ENCODE peak calls at places on chromosomes 6 and 20, in nine cellular contexts. One of them, this sample, is unnamed.

GRCh38 chr6:110878751-110879539 is 4.4 kb downstream of the AMD1 start:
- DNase-seq in hepatocyte: peak; percentile 56
- DNase-seq in NB4: peak; percentile 64
- DNase-seq in bronchial epithelial cell: peak; percentile 30
- DNase-seq in WERI-Rb-1: peak; percentile 16
- DNase-seq in astrocyte of the cerebellum: no peak
- DNase-seq in GM12865: peak; percentile 55
- DNase-seq in PC-3: peak; percentile 32
- DNase-seq in neural progenitor cell: peak; percentile 57
- DNase-seq in this sample: peak; percentile 9

GRCh38 chr6:165515963-165516624 is 146.9 kb downstream of the PDE10A start:
- DNase-seq in hepatocyte: no peak
- DNase-seq in NB4: no peak
- DNase-seq in bronchial epithelial cell: no peak
- DNase-seq in WERI-Rb-1: no peak
- DNase-seq in astrocyte of the cerebellum: no peak
- DNase-seq in GM12865: no peak
- DNase-seq in PC-3: peak; percentile 65
- DNase-seq in neural progenitor cell: no peak
- DNase-seq in this sample: peak; percentile 48

GRCh38 chr6:16167219-16167618 is 38.3 kb downstream of the MYLIP start:
- DNase-seq in hepatocyte: no peak
- DNase-seq in NB4: no peak
- DNase-seq in bronchial epithelial cell: no peak
- DNase-seq in WERI-Rb-1: no peak
- DNase-seq in astrocyte of the cerebellum: no peak
- DNase-seq in GM12865: no peak
- DNase-seq in PC-3: no peak
- DNase-seq in neural progenitor cell: no peak
- DNase-seq in this sample: no peak

GRCh38 chr6:4687989-4688947 is 87.9 kb upstream of the CDYL start:
- DNase-seq in hepatocyte: peak; percentile 42
- DNase-seq in NB4: peak; percentile 88
- DNase-seq in bronchial epithelial cell: peak; percentile 94
- DNase-seq in WERI-Rb-1: no peak
- DNase-seq in astrocyte of the cerebellum: no peak
- DNase-seq in GM12865: no peak
- DNase-seq in PC-3: peak; percentile 79
- DNase-seq in neural progenitor cell: no peak
- DNase-seq in this sample: peak; percentile 10

GRCh38 chr6:54102239-54102638 is 9.0 kb upstream of the MLIP start:
- DNase-seq in hepatocyte: no peak
- DNase-seq in NB4: no peak
- DNase-seq in bronchial epithelial cell: no peak
- DNase-seq in WERI-Rb-1: no peak
- DNase-seq in astrocyte of the cerebellum: no peak
- DNase-seq in GM12865: no peak
- DNase-seq in PC-3: no peak
- DNase-seq in neural progenitor cell: no peak
- DNase-seq in this sample: no peak

GRCh38 chr20:3686867-3687321 is 5.1 kb upstream of the ADAM33 start:
- DNase-seq in hepatocyte: peak; percentile 58
- DNase-seq in NB4: no peak
- DNase-seq in bronchial epithelial cell: peak; percentile 7
- DNase-seq in WERI-Rb-1: no peak
- DNase-seq in astrocyte of the cerebellum: peak; percentile 86
- DNase-seq in GM12865: no peak
- DNase-seq in PC-3: peak; percentile 72
- DNase-seq in neural progenitor cell: no peak
- DNase-seq in this sample: no peak

GRCh38 chr6:83371428-83371827 is 59.4 kb downstream of the ME1 start:
- DNase-seq in hepatocyte: no peak
- DNase-seq in NB4: no peak
- DNase-seq in bronchial epithelial cell: no peak
- DNase-seq in WERI-Rb-1: no peak
- DNase-seq in astrocyte of the cerebellum: peak; percentile 55
- DNase-seq in GM12865: no peak
- DNase-seq in PC-3: no peak
- DNase-seq in neural progenitor cell: no peak
- DNase-seq in this sample: peak; percentile 66

GRCh38 chr20:19945732-19946670 is 71.2 kb upstream of the NAA20 start:
- DNase-seq in hepatocyte: no peak
- DNase-seq in NB4: no peak
- DNase-seq in bronchial epithelial cell: no peak
- DNase-seq in WERI-Rb-1: no peak
- DNase-seq in astrocyte of the cerebellum: no peak
- DNase-seq in GM12865: peak; percentile 37
- DNase-seq in PC-3: no peak
- DNase-seq in neural progenitor cell: no peak
- DNase-seq in this sample: no peak

GRCh38 chr6:68967549-68968300 is 332.6 kb downstream of the ADGRB3 start:
- DNase-seq in hepatocyte: peak; percentile 84
- DNase-seq in NB4: peak; percentile 65
- DNase-seq in bronchial epithelial cell: peak; percentile 57
- DNase-seq in WERI-Rb-1: peak; percentile 66
- DNase-seq in astrocyte of the cerebellum: peak; percentile 31
- DNase-seq in GM12865: peak; percentile 68
- DNase-seq in PC-3: peak; percentile 59
- DNase-seq in neural progenitor cell: peak; percentile 83
- DNase-seq in this sample: no peak

GRCh38 chr20:59016795-59017492 is 2.3 kb upstream of the TUBB1 start:
- DNase-seq in hepatocyte: no peak
- DNase-seq in NB4: no peak
- DNase-seq in bronchial epithelial cell: peak; percentile 43
- DNase-seq in WERI-Rb-1: no peak
- DNase-seq in astrocyte of the cerebellum: no peak
- DNase-seq in GM12865: no peak
- DNase-seq in PC-3: peak; percentile 58
- DNase-seq in neural progenitor cell: no peak
- DNase-seq in this sample: no peak

DNA sequence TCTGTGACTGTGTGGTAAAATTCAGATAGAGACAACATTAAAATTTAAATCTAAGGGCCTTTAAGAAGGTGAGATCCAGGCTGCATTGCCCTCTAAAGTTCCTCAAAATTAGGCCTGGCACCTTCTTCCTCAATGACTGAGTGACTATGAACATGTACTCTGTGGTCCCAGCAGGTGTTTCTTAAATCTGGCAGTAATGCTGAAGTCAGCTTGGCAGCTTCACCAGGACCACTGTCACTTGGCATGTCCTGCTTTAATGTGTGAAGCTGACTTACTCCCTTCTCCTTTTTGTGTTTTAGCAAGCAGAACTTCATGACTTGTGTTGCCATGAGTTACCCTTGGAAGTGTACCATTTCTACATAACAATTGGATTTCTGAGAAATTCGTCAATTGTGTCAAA is 141.7 kb downstream of the NKAIN2 start:
- DNase-seq in hepatocyte: no peak
- DNase-seq in NB4: no peak
- DNase-seq in bronchial epithelial cell: no peak
- DNase-seq in WERI-Rb-1: no peak
- DNase-seq in astrocyte of the cerebellum: no peak
- DNase-seq in GM12865: no peak
- DNase-seq in PC-3: no peak
- DNase-seq in neural progenitor cell: no peak
- DNase-seq in this sample: no peak
- H3K4me3 ChIP-seq in hepatocyte: no peak overlapping the region
- H3K4me3 ChIP-seq in NB4: no peak overlapping the region
- H3K4me3 ChIP-seq in bronchial epithelial cell: no peak overlapping the region
- H3K4me3 ChIP-seq in WERI-Rb-1: no peak overlapping the region
- H3K4me3 ChIP-seq in astrocyte of the cerebellum: no peak overlapping the region
- H3K4me3 ChIP-seq in GM12865: no peak overlapping the region
- H3K4me3 ChIP-seq in PC-3: no peak overlapping the region
- H3K4me3 ChIP-seq in neural progenitor cell: no peak overlapping the region
- H3K4me3 ChIP-seq in this sample: no peak overlapping the region

DNA sequence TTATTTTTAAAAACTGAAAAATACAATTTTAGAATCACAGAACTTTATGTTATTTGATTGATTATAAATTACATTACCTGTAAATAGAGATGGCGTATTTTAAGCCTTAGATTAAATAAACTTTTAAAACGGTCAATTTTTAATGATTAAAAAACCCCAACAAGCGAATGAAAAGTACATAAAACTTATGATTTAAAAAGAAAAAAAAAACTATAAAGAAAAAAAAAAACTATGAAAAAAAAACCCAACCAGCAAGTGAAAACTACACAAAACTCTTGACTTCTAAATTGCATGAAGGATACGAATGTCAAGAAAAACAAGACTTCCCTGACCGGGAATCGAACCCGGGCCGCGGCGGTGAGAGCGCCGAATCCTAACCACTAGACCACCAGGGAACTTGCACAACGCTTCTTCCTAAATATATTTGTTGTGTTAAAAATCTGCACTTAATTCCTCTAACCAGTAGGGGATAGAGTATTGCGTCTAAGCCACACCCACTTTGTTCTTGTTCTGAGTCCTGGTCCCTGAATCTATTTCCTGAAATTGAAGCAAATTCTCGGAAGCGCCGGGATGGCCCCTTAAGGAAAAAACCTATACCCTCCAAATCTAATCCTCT is 10.7 kb upstream of the NCOA7 start:
- DNase-seq in hepatocyte: peak; percentile 95
- DNase-seq in NB4: peak; percentile 93
- DNase-seq in bronchial epithelial cell: peak; percentile 90
- DNase-seq in WERI-Rb-1: peak; percentile 71
- DNase-seq in astrocyte of the cerebellum: peak; percentile 90
- DNase-seq in GM12865: peak; percentile 92
- DNase-seq in PC-3: peak; percentile 94
- DNase-seq in neural progenitor cell: peak; percentile 93
- DNase-seq in this sample: peak; percentile 69
- TF ChIP-seq CTCF in hepatocyte: no peak
- TF ChIP-seq CTCF in NB4: no peak
- TF ChIP-seq CTCF in bronchial epithelial cell: no peak
- TF ChIP-seq CTCF in WERI-Rb-1: no peak
- TF ChIP-seq CTCF in astrocyte of the cerebellum: peak; percentile 14
- TF ChIP-seq CTCF in GM12865: no peak
- TF ChIP-seq CTCF in PC-3: no peak
- TF ChIP-seq CTCF in neural progenitor cell: peak; percentile 34
- TF ChIP-seq CTCF in this sample: no peak

DNA sequence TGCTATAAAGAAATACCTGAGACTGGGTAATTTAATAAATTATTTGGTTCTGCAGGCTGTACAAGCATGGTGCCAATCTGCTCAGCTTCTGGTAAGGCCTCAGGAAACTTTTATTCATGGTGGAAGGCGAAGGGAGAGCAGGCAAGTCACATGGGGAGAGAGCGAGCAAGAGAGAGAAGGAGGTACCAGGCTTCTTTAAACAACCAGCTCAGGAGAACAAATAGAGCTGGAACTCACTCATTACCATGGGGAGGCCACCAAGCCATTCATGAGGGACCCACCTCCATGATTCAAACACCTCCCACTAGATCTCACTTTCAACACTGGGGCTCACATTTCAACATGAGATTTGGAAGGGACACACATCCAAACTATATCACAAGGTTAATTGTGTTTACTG is 44.9 kb upstream of the CRISP1 start:
- DNase-seq in hepatocyte: no peak
- DNase-seq in NB4: no peak
- DNase-seq in bronchial epithelial cell: no peak
- DNase-seq in WERI-Rb-1: no peak
- DNase-seq in astrocyte of the cerebellum: no peak
- DNase-seq in GM12865: no peak
- DNase-seq in PC-3: no peak
- DNase-seq in neural progenitor cell: no peak
- DNase-seq in this sample: no peak
- H3K4me3 ChIP-seq in hepatocyte: no peak overlapping the region
- H3K4me3 ChIP-seq in NB4: no peak overlapping the region
- H3K4me3 ChIP-seq in bronchial epithelial cell: no peak overlapping the region
- H3K4me3 ChIP-seq in WERI-Rb-1: no peak overlapping the region
- H3K4me3 ChIP-seq in astrocyte of the cerebellum: no peak overlapping the region
- H3K4me3 ChIP-seq in GM12865: no peak overlapping the region
- H3K4me3 ChIP-seq in PC-3: no peak overlapping the region
- H3K4me3 ChIP-seq in neural progenitor cell: no peak overlapping the region
- H3K4me3 ChIP-seq in this sample: no peak overlapping the region

GRCh38 chr20:57609842-57610167 is 10.4 kb downstream of the ZBP1 start:
- DNase-seq in hepatocyte: no peak
- DNase-seq in NB4: no peak
- DNase-seq in bronchial epithelial cell: no peak
- DNase-seq in WERI-Rb-1: no peak
- DNase-seq in astrocyte of the cerebellum: no peak
- DNase-seq in GM12865: no peak
- DNase-seq in PC-3: no peak
- DNase-seq in neural progenitor cell: peak; percentile 30
- DNase-seq in this sample: no peak
- TF ChIP-seq CTCF in hepatocyte: no peak
- TF ChIP-seq CTCF in NB4: peak; percentile 32
- TF ChIP-seq CTCF in bronchial epithelial cell: no peak
- TF ChIP-seq CTCF in WERI-Rb-1: peak; percentile 39
- TF ChIP-seq CTCF in astrocyte of the cerebellum: no peak
- TF ChIP-seq CTCF in GM12865: no peak
- TF ChIP-seq CTCF in PC-3: peak; percentile 50
- TF ChIP-seq CTCF in neural progenitor cell: peak; percentile 49
- TF ChIP-seq CTCF in this sample: no peak